ENCODE peak calls at places on chromosomes 11 and 22, in eight cellular contexts. V is NCI-H460; N is NCI-H1105 treated with DMSO at 0.1 percent for 48 hours; J is NCI-H748 treated with DMSO at 0.1 percent for 48 hours; U is Right ventricle myocardium superior; X is SHP77; L is CD4-positive, alpha-beta T cell; Q is NCI-H774. E is an unnamed sample.
A peak's percentile ranks its signal among the peaks of the same experiment; 100 is the strongest.

GRCh38 chr11:95108671-95109551 is 19.3 kb downstream of the ENDOD1 start:
- DNase-seq in V (no peak), N (no peak), J (no peak), U (no peak), X (no peak), L (no peak), Q (no peak), E (peak; percentile 89)

GRCh38 chr11:120326845-120327281 is 1.8 kb downstream of the TLCD5 start:
- DNase-seq in V (no peak), N (no peak), J (no peak), U (no peak), X (no peak), L (no peak), Q (no peak), E (no peak)

GRCh38 chr11:65402790-65403189 is 16.4 kb downstream of the FRMD8 start:
- DNase-seq in V (no peak), N (no peak), J (no peak), U (no peak), X (no peak), L (no peak), Q (no peak), E (no peak)

GRCh38 chr11:64605656-64606585 is 14.9 kb downstream of the SLC22A12 start:
- DNase-seq in V (no peak), N (no peak), J (no peak), U (no peak), X (no peak), L (no peak), Q (no peak), E (no peak)

GRCh38 chr11:122706261-122706660 is 50.7 kb downstream of the UBASH3B start:
- DNase-seq in V (no peak), N (no peak), J (no peak), U (no peak), X (no peak), L (no peak), Q (no peak), E (no peak)

GRCh38 chr22:29434288-29434687 is 4.1 kb upstream of the RFPL1 start:
- DNase-seq in V (no peak), N (no peak), J (no peak), U (no peak), X (no peak), L (no peak), Q (no peak), E (no peak)

GRCh38 chr22:46909237-46910030 is 147.0 kb downstream of the TBC1D22A start:
- DNase-seq in V (no peak), N (no peak), J (no peak), U (no peak), X (no peak), L (no peak), Q (no peak), E (no peak)

GRCh38 chr22:44543362-44543761 is 45.3 kb upstream of the RTL6 start:
- DNase-seq in V (no peak), N (no peak), J (no peak), U (no peak), X (no peak), L (no peak), Q (no peak), E (no peak)

GRCh38 chr22:50700387-50701075 is 27.9 kb downstream of the SHANK3 start:
- DNase-seq in V (no peak), N (no peak), J (no peak), U (peak; percentile 35), X (no peak), L (no peak), Q (no peak), E (no peak)

GRCh38 chr22:24772493-24773220 is 1.9 kb downstream of the PIWIL3 start:
- DNase-seq in V (peak; percentile 46), N (peak; percentile 2), J (no peak), U (no peak), X (peak; percentile 82), L (no peak), Q (no peak), E (peak; percentile 64)

GRCh38 chr22:36236338-36237319 is 2.7 kb downstream of the APOL2 start:
- DNase-seq in V (no peak), N (no peak), J (peak; percentile 35), U (no peak), X (no peak), L (no peak), Q (no peak), E (no peak)

GRCh38 chr11:46916669-46917108 is 1.7 kb downstream of the LRP4 start:
- DNase-seq in V (no peak), N (peak; percentile 31), J (peak; percentile 24), U (peak; percentile 75), X (no peak), L (no peak), Q (no peak), E (peak; percentile 96)

GRCh38 chr22:47055073-47055355 is 292.6 kb downstream of the TBC1D22A start:
- DNase-seq in V (no peak), N (no peak), J (no peak), U (peak; percentile 6), X (no peak), L (no peak), Q (no peak), E (no peak)

GRCh38 chr11:76005746-76006145 is 190.7 kb downstream of the UVRAG start:
- DNase-seq in V (no peak), N (no peak), J (no peak), U (no peak), X (no peak), L (no peak), Q (no peak), E (no peak)

GRCh38 chr11:118532852-118533768 is 2.1 kb downstream of the TMEM25 start:
- DNase-seq in V (no peak), N (no peak), J (no peak), U (no peak), X (no peak), L (no peak), Q (no peak), E (no peak)

GRCh38 chr22:41799486-41800347 is 762 bp upstream of the CCDC134 start:
- DNase-seq in V (no peak), N (no peak), J (no peak), U (peak; percentile 57), X (peak; percentile 15), L (peak; percentile 13), Q (no peak), E (no peak)

GRCh38 chr11:73315288-73316020 is 7.4 kb downstream of the ARHGEF17 start:
- DNase-seq in V (no peak), N (no peak), J (no peak), U (no peak), X (no peak), L (no peak), Q (no peak), E (no peak)

GRCh38 chr11:111644922-111645321 is 42.7 kb downstream of the SIK2 start:
- DNase-seq in V (no peak), N (no peak), J (no peak), U (no peak), X (no peak), L (no peak), Q (no peak), E (no peak)

GRCh38 chr11:115134886-115135285 is 369.3 kb downstream of the CADM1 start:
- DNase-seq in V (no peak), N (no peak), J (no peak), U (no peak), X (peak; percentile 6), L (no peak), Q (no peak), E (no peak)

GRCh38 chr11:113796663-113797259 is 17.2 kb downstream of the CLDN25 start:
- DNase-seq in V (peak; percentile 21), N (peak; percentile 47), J (peak; percentile 8), U (no peak), X (peak; percentile 42), L (no peak), Q (peak; percentile 57), E (peak; percentile 71)

GRCh38 chr11:9884601-9885000 is 220.7 kb downstream of the SWAP70 start:
- DNase-seq in V (no peak), N (no peak), J (no peak), U (no peak), X (no peak), L (no peak), Q (no peak), E (no peak)

GRCh38 chr22:19799322-19800190 is 39.0 kb downstream of the TBX1 start:
- DNase-seq in V (no peak), N (no peak), J (no peak), U (peak; percentile 56), X (no peak), L (no peak), Q (no peak), E (peak; percentile 79)

GRCh38 chr11:72239296-72239848 is 4.6 kb downstream of the PHOX2A start:
- DNase-seq in V (peak; percentile 18), N (peak; percentile 42), J (no peak), U (peak; percentile 84), X (no peak), L (no peak), Q (peak; percentile 52), E (no peak)

GRCh38 chr22:50247748-50248147 is 2.9 kb upstream of the TUBGCP6 start:
- DNase-seq in V (peak; percentile 65), N (no peak), J (peak; percentile 63), U (peak; percentile 64), X (peak; percentile 93), L (peak; percentile 57), Q (peak; percentile 65), E (peak; percentile 76)

GRCh38 chr11:17585911-17586695 is 39.0 kb downstream of the OTOG start:
- DNase-seq in V (no peak), N (no peak), J (no peak), U (no peak), X (no peak), L (no peak), Q (no peak), E (no peak)

GRCh38 chr11:65867284-65868071 is 5.1 kb downstream of the EFEMP2 start:
- DNase-seq in V (no peak), N (peak; percentile 46), J (no peak), U (peak; percentile 56), X (no peak), L (no peak), Q (no peak), E (no peak)

GRCh38 chr11:103890654-103891053 is 145.8 kb upstream of the DDI1 start:
- DNase-seq in V (no peak), N (no peak), J (no peak), U (no peak), X (no peak), L (no peak), Q (no peak), E (no peak)

GRCh38 chr11:19987243-19987870 is 172.9 kb downstream of the DBX1 start:
- DNase-seq in V (no peak), N (no peak), J (no peak), U (no peak), X (no peak), L (no peak), Q (no peak), E (no peak)

GRCh38 chr11:134144744-134145143 is 75.9 kb downstream of the JAM3 start:
- DNase-seq in V (no peak), N (no peak), J (no peak), U (no peak), X (no peak), L (no peak), Q (no peak), E (no peak)